ENCODE peak calls at places on chromosomes 5 and 9, in six cellular contexts. K is fibroblast of the aortic adventitia, U is GM10248, X is nephron progenitor cell, P is AG04450, A is bronchial epithelial cell. Z is an unnamed sample.

GRCh38 chr5:91641730-91642350 is 258.7 kb upstream of the ARRDC3 start:
- DNase-seq in K (peak; percentile 64), U (no peak), X (no peak), P (peak; percentile 3), A (peak; percentile 45), Z (no peak)

GRCh38 chr5:107570805-107571531 is 99.8 kb downstream of the EFNA5 start:
- DNase-seq in K (no peak), U (peak; percentile 50), X (peak; percentile 10), P (no peak), A (peak; percentile 35), Z (no peak)

GRCh38 chr5:2112128-2112808 is 229.5 kb upstream of the IRX4 start:
- DNase-seq in K (no peak), U (no peak), X (no peak), P (no peak), A (no peak), Z (no peak)

GRCh38 chr5:143026380-143026779 is 256.2 kb downstream of the ARHGAP26 start:
- DNase-seq in K (no peak), U (no peak), X (no peak), P (no peak), A (no peak), Z (no peak)

GRCh38 chr9:92638621-92639101 is 31.3 kb downstream of the IPPK start:
- DNase-seq in K (no peak), U (no peak), X (no peak), P (no peak), A (no peak), Z (no peak)

GRCh38 chr9:72583370-72583769 is 62.0 kb downstream of the TMC1 start:
- DNase-seq in K (no peak), U (no peak), X (no peak), P (no peak), A (peak; percentile 36), Z (no peak)

GRCh38 chr9:127445851-127446719 is 5.1 kb downstream of the RPL12 start:
- DNase-seq in K (peak; percentile 8), U (no peak), X (no peak), P (no peak), A (no peak), Z (no peak)

GRCh38 chr5:14806452-14806851 is 65.1 kb downstream of the ANKH start:
- DNase-seq in K (peak; percentile 87), U (no peak), X (peak; percentile 32), P (peak; percentile 26), A (no peak), Z (no peak)

GRCh38 chr9:118533101-118533500 is 828.9 kb downstream of the TLR4 start:
- DNase-seq in K (peak; percentile 2), U (no peak), X (no peak), P (no peak), A (peak; percentile 29), Z (no peak)

GRCh38 chr9:129415954-129416651 is 204.8 kb downstream of the C9orf50 start:
- DNase-seq in K (no peak), U (no peak), X (peak; percentile 60), P (no peak), A (no peak), Z (no peak)

GRCh38 chr5:123423278-123424149 is at the start of gene CEP120:
- DNase-seq in K (peak; percentile 100), U (peak; percentile 96), X (peak; percentile 95), P (peak; percentile 99), A (peak; percentile 98), Z (peak; percentile 97)
- TF ChIP-seq CTCF in K (peak; percentile 77), U (peak; percentile 82), X (peak; percentile 69), P (peak; percentile 80), A (peak; percentile 88), Z (peak; percentile 70)

GRCh38 chr5:77492653-77493000 is 511 bp upstream of the WDR41 start:
- DNase-seq in K (no peak), U (no peak), X (no peak), P (no peak), A (no peak), Z (no peak)
- TF ChIP-seq CTCF in K (no peak), U (no peak), X (no peak), P (no peak), A (no peak), Z (peak; percentile 38)

GRCh38 chr9:20616808-20617207 is 5.5 kb downstream of the MLLT3 start:
- DNase-seq in K (no peak), U (no peak), X (no peak), P (no peak), A (no peak), Z (no peak)
- TF ChIP-seq CTCF in K (no peak), U (no peak), X (no peak), P (no peak), A (no peak), Z (no peak)

DNA sequence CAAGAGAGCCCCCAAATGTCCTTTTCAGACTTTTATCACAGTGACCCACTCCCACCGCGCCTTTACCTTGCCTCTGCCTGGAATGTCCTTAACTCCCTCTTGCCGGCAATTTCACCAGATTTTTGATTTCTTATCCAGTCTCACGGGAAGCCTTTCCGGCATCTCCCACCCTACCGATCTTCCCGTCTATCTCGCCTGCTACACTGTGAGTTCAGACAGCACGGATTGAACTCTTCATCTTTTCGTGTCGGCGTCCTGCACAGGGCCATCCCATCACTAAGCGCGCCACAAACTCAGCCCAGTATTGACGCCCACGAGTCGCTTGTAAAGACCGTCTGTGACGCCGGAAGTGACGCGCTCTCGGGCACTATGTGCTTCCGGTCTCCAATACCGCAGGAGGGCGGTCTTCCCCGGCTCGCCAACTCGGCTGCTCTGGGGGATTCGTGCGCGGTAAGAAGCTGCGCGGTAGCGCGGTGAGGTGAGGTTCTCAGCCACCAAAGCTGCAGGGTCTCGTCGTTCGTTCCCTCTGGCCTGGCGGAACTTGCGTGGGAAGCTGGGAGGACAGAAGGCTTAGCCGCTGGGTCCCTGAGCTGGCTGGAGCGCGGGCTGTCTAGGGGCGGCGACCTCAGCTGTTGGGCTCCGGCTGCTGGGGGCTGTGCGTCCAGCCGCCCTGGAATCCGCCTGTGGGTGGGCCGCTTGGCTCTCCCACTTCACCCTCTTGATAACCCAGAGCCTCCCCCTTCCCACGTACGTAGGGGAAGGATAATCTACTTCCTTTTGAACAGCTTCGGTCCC is at the start of gene ZCCHC9:
- DNase-seq in K (peak; percentile 94), U (peak; percentile 92), X (peak; percentile 91), P (peak; percentile 84), A (peak; percentile 86), Z (peak; percentile 86)
- TF ChIP-seq CTCF in K (peak; percentile 30), U (no peak), X (no peak), P (peak; percentile 39), A (peak; percentile 41), Z (peak; percentile 15)

GRCh38 chr5:150024241-150024984 is 23.9 kb downstream of the HMGXB3 start:
- DNase-seq in K (no peak), U (no peak), X (no peak), P (no peak), A (no peak), Z (no peak)
- TF ChIP-seq CTCF in K (no peak), U (no peak), X (no peak), P (peak; percentile 14), A (no peak), Z (no peak)

DNA sequence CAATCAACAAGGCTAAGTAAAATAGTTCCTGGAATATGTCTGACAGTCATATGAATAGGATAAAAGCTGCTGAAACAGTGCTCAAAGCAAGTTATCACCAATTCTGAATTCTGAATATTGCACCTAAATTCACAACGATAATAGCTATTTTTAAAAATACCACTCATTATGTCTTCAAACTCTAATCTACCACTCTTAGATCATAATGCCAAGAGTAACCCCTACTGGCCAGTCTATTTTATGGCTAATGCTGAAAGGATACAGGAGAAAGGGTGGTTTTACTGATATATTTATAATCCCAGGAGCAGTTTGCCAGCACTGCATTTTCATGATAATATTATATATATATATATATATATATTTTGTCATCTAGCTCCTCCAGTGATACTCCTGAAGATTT is 232.8 kb downstream of the PDE4D start:
- DNase-seq in K (peak; percentile 14), U (peak; percentile 20), X (no peak), P (no peak), A (peak; percentile 27), Z (no peak)
- TF ChIP-seq CTCF in K (peak; percentile 25), U (peak; percentile 50), X (peak; percentile 13), P (peak; percentile 45), A (no peak), Z (no peak)

GRCh38 chr9:114156311-114156657 is 947 bp downstream of the COL27A1 start:
- DNase-seq in K (no peak), U (no peak), X (no peak), P (no peak), A (no peak), Z (no peak)

GRCh38 chr9:114155967-114156294 is 594 bp downstream of the COL27A1 start:
- DNase-seq in K (no peak), U (no peak), X (peak; percentile 60), P (no peak), A (no peak), Z (no peak)

GRCh38 chr9:114155263-114155966 is at the start of gene COL27A1:
- DNase-seq in K (peak; percentile 76), U (peak; percentile 90), X (peak; percentile 98), P (no peak), A (peak; percentile 43), Z (peak; percentile 91)

GRCh38 chr9:114154597-114155102 is 687 bp upstream of the COL27A1 start:
- DNase-seq in K (no peak), U (no peak), X (no peak), P (no peak), A (no peak), Z (no peak)

DNA sequence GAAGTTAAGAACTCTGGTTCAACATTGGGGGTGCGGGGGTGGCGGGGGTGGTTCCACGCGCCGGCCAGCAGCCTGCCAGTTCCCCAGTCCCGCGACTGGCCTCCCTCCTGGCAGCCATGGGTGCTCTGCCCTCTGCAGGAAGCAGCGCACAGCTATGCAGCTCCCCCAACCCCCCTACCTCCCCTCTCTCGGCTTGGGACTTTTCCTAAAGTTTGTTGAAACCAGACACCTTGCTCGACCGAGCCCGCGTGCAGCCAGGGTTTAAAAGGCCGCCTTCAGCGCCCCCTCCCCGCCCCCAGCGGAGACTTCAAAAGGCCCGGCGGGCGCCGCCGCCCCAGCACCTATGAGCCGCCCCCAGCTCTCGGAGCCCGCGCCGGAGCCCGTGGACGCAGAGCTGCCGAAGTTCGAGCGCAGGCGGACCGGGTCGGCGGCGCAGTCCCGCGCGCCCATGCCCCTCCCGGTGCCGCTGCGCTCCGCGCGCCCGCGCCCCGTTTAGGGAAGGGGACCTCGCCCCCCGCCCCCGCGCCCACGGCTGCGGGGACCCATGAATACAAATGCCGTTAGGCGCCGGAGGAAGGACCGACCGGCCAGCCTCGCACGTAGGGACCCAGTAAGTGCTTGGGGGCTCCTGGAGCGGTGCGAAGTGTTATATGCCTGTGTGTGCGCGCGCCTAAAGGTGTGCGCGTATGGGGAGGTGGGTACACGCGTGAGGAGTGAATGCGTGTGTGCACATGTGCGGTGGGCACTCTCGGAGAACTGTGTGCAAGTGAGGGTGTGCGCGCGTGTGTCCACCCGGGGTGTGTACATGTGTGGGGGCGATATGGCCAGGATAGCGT is 1.4 kb upstream of the COL27A1 start:
- DNase-seq in K (no peak), U (no peak), X (peak; percentile 79), P (no peak), A (no peak), Z (peak; percentile 64)
- TF ChIP-seq CTCF in K (peak; percentile 31), U (no peak), X (peak; percentile 1), P (peak; percentile 61), A (peak; percentile 48), Z (no peak)

DNA sequence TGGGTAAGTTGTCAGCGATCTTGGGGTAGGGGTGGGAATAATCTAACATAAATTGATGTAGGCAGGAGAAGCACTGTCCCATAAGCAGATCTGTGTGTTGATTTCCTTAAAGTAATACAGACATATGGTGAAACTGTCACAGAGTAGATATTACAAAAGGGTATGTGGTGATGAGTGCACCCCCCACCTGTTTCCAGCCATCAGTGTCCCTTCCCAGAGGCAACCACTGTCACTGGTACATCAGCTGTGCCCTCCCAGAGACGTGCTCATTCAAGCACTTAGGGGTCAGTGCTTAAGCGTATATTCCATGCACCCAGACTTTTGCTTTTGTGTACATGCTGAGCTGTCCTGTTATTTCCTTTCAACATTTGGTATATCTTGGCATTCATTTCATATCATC is 94.3 kb upstream of the PITX1 start:
- DNase-seq in K (no peak), U (no peak), X (no peak), P (no peak), A (no peak), Z (no peak)
- TF ChIP-seq CTCF in K (no peak), U (no peak), X (no peak), P (no peak), A (no peak), Z (no peak)

Z was measured in mesothelial cell of epicardium.